ENCODE peak calls at places on chromosomes 6 and 20, in five cellular contexts. Q is HTR-8/SVneo, D is HCEC 1CT, L is lung, J is astrocyte of the spinal cord. Y is an unnamed sample.

GRCh38 chr6:163255265-163255664 is 159.3 kb upstream of the QKI start:
- DNase-seq in Q (no peak), L (no peak), J (no peak), D (no peak), Y (no peak)

GRCh38 chr6:105179244-105180065 is at the start of gene POPDC3:
- DNase-seq in J (peak), D (peak), Q (peak), L (no peak), Y (peak)

GRCh38 chr6:84422380-84422968 is 195.0 kb upstream of the CEP162 start:
- DNase-seq in D (peak), L (peak), J (peak), Q (peak), Y (peak)

GRCh38 chr6:112027942-112028674 is 25.8 kb upstream of the CCN6 start:
- DNase-seq in D (no peak), J (no peak), Q (no peak), L (no peak), Y (peak)

GRCh38 chr6:37134622-37135191 is 35.2 kb upstream of the PIM1 start:
- DNase-seq in D (peak), J (peak), L (peak), Q (peak), Y (peak)

GRCh38 chr6:35955071-35955470 is 34.2 kb upstream of the SRPK1 start:
- DNase-seq in L (no peak), Q (no peak), J (no peak), D (peak), Y (peak)

GRCh38 chr6:3090013-3090412 is 21.7 kb downstream of the RIPK1 start:
- DNase-seq in Q (no peak), J (no peak), L (no peak), D (no peak), Y (peak)

GRCh38 chr20:34403908-34404307 is 40.8 kb downstream of the ITCH start:
- DNase-seq in L (no peak), J (no peak), Q (no peak), D (no peak), Y (no peak)

GRCh38 chr6:31588871-31589650 is 3.0 kb downstream of the LST1 start:
- DNase-seq in L (no peak), J (no peak), D (no peak), Q (no peak), Y (no peak)

GRCh38 chr20:53917145-53918009 is 153.0 kb downstream of the BCAS1 start:
- DNase-seq in D (peak), L (no peak), Q (no peak), J (no peak), Y (peak)

GRCh38 chr6:43495409-43495941 is 14.7 kb downstream of the LRRC73 start:
- DNase-seq in J (no peak), Q (no peak), L (no peak), D (no peak), Y (no peak)

GRCh38 chr6:119594907-119595306 is 245.3 kb upstream of the MAN1A1 start:
- DNase-seq in Q (no peak), D (no peak), J (no peak), L (no peak), Y (no peak)

GRCh38 chr20:59779656-59780380 is 153.6 kb downstream of the SYCP2 start:
- DNase-seq in L (no peak), D (no peak), J (no peak), Q (no peak), Y (no peak)

GRCh38 chr6:54586251-54586650 is 260.3 kb upstream of the FAM83B start:
- DNase-seq in D (peak), J (no peak), Q (no peak), L (no peak), Y (peak)

GRCh38 chr20:44187763-44188709 is 1.0 kb upstream of the JPH2 start:
- DNase-seq in D (no peak), J (peak), L (no peak), Q (no peak), Y (no peak)

GRCh38 chr6:41404221-41404866 is 68.9 kb downstream of the NCR2 start:
- DNase-seq in D (no peak), J (no peak), Q (no peak), L (no peak), Y (no peak)

GRCh38 chr6:125596020-125596419 is 153.4 kb upstream of the HEY2 start:
- DNase-seq in D (no peak), J (no peak), L (no peak), Q (no peak), Y (no peak)